ENCODE peak calls at places on chromosomes 1 and 21, in four cellular contexts. One of them, this sample, is unnamed.

GRCh38 chr1:47211796-47212269 is 20.2 kb downstream of the TAL1 start:
- DNase-seq in AG10803: no peak
- DNase-seq in ELR: no peak
- DNase-seq in fibroblast of the conjunctiva: no peak
- DNase-seq in this sample: no peak

GRCh38 chr1:179910934-179911333 is 28.8 kb downstream of the TOR1AIP1 start:
- DNase-seq in AG10803: no peak
- DNase-seq in ELR: no peak
- DNase-seq in fibroblast of the conjunctiva: no peak
- DNase-seq in this sample: no peak

GRCh38 chr1:51819810-51820209 is 58.7 kb downstream of the NRDC start:
- DNase-seq in AG10803: peak; percentile 46
- DNase-seq in ELR: no peak
- DNase-seq in fibroblast of the conjunctiva: no peak
- DNase-seq in this sample: peak; percentile 6

GRCh38 chr1:168512864-168513595 is 30.8 kb downstream of the XCL2 start:
- DNase-seq in AG10803: no peak
- DNase-seq in ELR: no peak
- DNase-seq in fibroblast of the conjunctiva: no peak
- DNase-seq in this sample: no peak

GRCh38 chr1:35707253-35708178 is 11.2 kb downstream of the C1orf216 start:
- DNase-seq in AG10803: no peak
- DNase-seq in ELR: peak; percentile 30
- DNase-seq in fibroblast of the conjunctiva: no peak
- DNase-seq in this sample: peak; percentile 30

GRCh38 chr1:220013497-220013896 is 32.8 kb downstream of the EPRS1 start:
- DNase-seq in AG10803: peak; percentile 52
- DNase-seq in ELR: no peak
- DNase-seq in fibroblast of the conjunctiva: peak; percentile 9
- DNase-seq in this sample: peak; percentile 10

GRCh38 chr1:42333662-42334239 is 1.3 kb downstream of the FOXJ3 start:
- DNase-seq in AG10803: peak; percentile 4
- DNase-seq in ELR: peak; percentile 20
- DNase-seq in fibroblast of the conjunctiva: no peak
- DNase-seq in this sample: peak; percentile 22

GRCh38 chr1:47555307-47555706 is 117.5 kb downstream of the FOXD2 start:
- DNase-seq in AG10803: no peak
- DNase-seq in ELR: no peak
- DNase-seq in fibroblast of the conjunctiva: no peak
- DNase-seq in this sample: no peak

GRCh38 chr1:190365283-190365682 is 112.4 kb downstream of the BRINP3 start:
- DNase-seq in AG10803: no peak
- DNase-seq in ELR: no peak
- DNase-seq in fibroblast of the conjunctiva: no peak
- DNase-seq in this sample: no peak

GRCh38 chr1:71667224-71667623 is 586.4 kb upstream of the ZRANB2 start:
- DNase-seq in AG10803: peak; percentile 68
- DNase-seq in ELR: no peak
- DNase-seq in fibroblast of the conjunctiva: peak; percentile 46
- DNase-seq in this sample: peak; percentile 31

GRCh38 chr1:36328088-36328480 is 4.6 kb upstream of the EVA1B start:
- DNase-seq in AG10803: no peak
- DNase-seq in ELR: no peak
- DNase-seq in fibroblast of the conjunctiva: no peak
- DNase-seq in this sample: no peak

GRCh38 chr1:2248127-2248826 is 20.2 kb downstream of the SKI start:
- DNase-seq in AG10803: no peak
- DNase-seq in ELR: no peak
- DNase-seq in fibroblast of the conjunctiva: no peak
- DNase-seq in this sample: no peak

GRCh38 chr1:156499703-156500577 is 635 bp downstream of the MEF2D start:
- DNase-seq in AG10803: no peak
- DNase-seq in ELR: peak; percentile 33
- DNase-seq in fibroblast of the conjunctiva: no peak
- DNase-seq in this sample: no peak

GRCh38 chr1:20507248-20507563 is 745 bp downstream of the MUL1 start:
- DNase-seq in AG10803: no peak
- DNase-seq in ELR: no peak
- DNase-seq in fibroblast of the conjunctiva: no peak
- DNase-seq in this sample: no peak

GRCh38 chr1:231279081-231279480 is 38.1 kb downstream of the GNPAT start:
- DNase-seq in AG10803: no peak
- DNase-seq in ELR: peak; percentile 22
- DNase-seq in fibroblast of the conjunctiva: peak; percentile 4
- DNase-seq in this sample: peak; percentile 16

GRCh38 chr1:208129489-208129888 is 114.7 kb downstream of the PLXNA2 start:
- DNase-seq in AG10803: no peak
- DNase-seq in ELR: no peak
- DNase-seq in fibroblast of the conjunctiva: no peak
- DNase-seq in this sample: no peak

GRCh38 chr1:26862781-26863676 is at the start of gene SFN:
- DNase-seq in AG10803: no peak
- DNase-seq in ELR: peak; percentile 45
- DNase-seq in fibroblast of the conjunctiva: no peak
- DNase-seq in this sample: no peak

GRCh38 chr1:117852846-117853555 is 76.4 kb downstream of the GDAP2 start:
- DNase-seq in AG10803: no peak
- DNase-seq in ELR: no peak
- DNase-seq in fibroblast of the conjunctiva: no peak
- DNase-seq in this sample: no peak

GRCh38 chr21:31898898-31899630 is 26.2 kb downstream of the HUNK start:
- DNase-seq in AG10803: no peak
- DNase-seq in ELR: no peak
- DNase-seq in fibroblast of the conjunctiva: no peak
- DNase-seq in this sample: no peak

This sample was measured in fibroblast of lung.